ENCODE peak calls at places on chromosome 6, in nine cellular contexts. V is psoas muscle, Y is breast epithelium, S is adrenal gland, I is SJSA1, E is fibroblast of lung, H is spleen, W is A549, O is stomach. P is an unnamed sample.
A peak's percentile ranks its signal among the peaks of the same experiment; 100 is the strongest.

GRCh38 chr6:160891690-160892089 is 99.9 kb upstream of the MAP3K4 start:
- DNase-seq in V (no peak), Y (no peak), S (no peak), I (no peak), E (no peak), H (no peak), W (no peak), O (no peak), P (no peak)

GRCh38 chr6:17871836-17872235 is 115.6 kb downstream of the KIF13A start:
- DNase-seq in V (no peak), Y (no peak), S (no peak), I (no peak), E (no peak), H (no peak), W (no peak), O (no peak), P (no peak)

GRCh38 chr6:109491207-109491938 is 8.4 kb upstream of the ZBTB24 start:
- DNase-seq in V (no peak), Y (no peak), S (no peak), I (no peak), E (peak; percentile 19), H (no peak), W (no peak), O (no peak), P (no peak)

GRCh38 chr6:89368107-89368506 is 15.6 kb upstream of the UBE2J1 start:
- DNase-seq in V (peak; percentile 68), Y (no peak), S (peak; percentile 80), I (peak; percentile 27), E (peak; percentile 30), H (no peak), W (peak; percentile 54), O (peak; percentile 63), P (peak; percentile 68)

GRCh38 chr6:90078513-90079289 is 184.4 kb downstream of the GJA10 start:
- DNase-seq in V (no peak), Y (no peak), S (no peak), I (peak; percentile 80), E (peak; percentile 83), H (no peak), W (no peak), O (no peak), P (no peak)

GRCh38 chr6:35514587-35514986 is 1.9 kb upstream of the TULP1 start:
- DNase-seq in V (no peak), Y (no peak), S (no peak), I (no peak), E (no peak), H (no peak), W (no peak), O (no peak), P (no peak)

GRCh38 chr6:7229376-7230326 is 83.3 kb downstream of the SSR1 start:
- DNase-seq in V (no peak), Y (no peak), S (no peak), I (no peak), E (no peak), H (no peak), W (no peak), O (no peak), P (no peak)

GRCh38 chr6:85449818-85450577 is at the start of gene NT5E:
- DNase-seq in V (peak; percentile 87), Y (no peak), S (peak; percentile 61), I (peak; percentile 83), E (peak; percentile 75), H (peak; percentile 91), W (peak; percentile 77), O (peak; percentile 79), P (peak; percentile 19)

GRCh38 chr6:56407883-56408282 is 160.5 kb upstream of the COL21A1 start:
- DNase-seq in V (no peak), Y (no peak), S (no peak), I (no peak), E (no peak), H (no peak), W (no peak), O (no peak), P (no peak)

GRCh38 chr6:162229093-162229492 is 498.5 kb downstream of the PRKN start:
- DNase-seq in V (no peak), Y (no peak), S (no peak), I (no peak), E (no peak), H (no peak), W (no peak), O (no peak), P (no peak)

GRCh38 chr6:107532707-107533106 is 42.8 kb downstream of the SOBP start:
- DNase-seq in V (peak; percentile 64), Y (no peak), S (no peak), I (no peak), E (no peak), H (no peak), W (no peak), O (no peak), P (no peak)

GRCh38 chr6:71733970-71734899 is 152.1 kb upstream of the RIMS1 start:
- DNase-seq in V (no peak), Y (no peak), S (no peak), I (no peak), E (peak; percentile 42), H (no peak), W (no peak), O (no peak), P (no peak)

GRCh38 chr6:51951924-51952323 is 135.5 kb downstream of the PKHD1 start:
- DNase-seq in V (no peak), Y (no peak), S (no peak), I (no peak), E (no peak), H (no peak), W (no peak), O (no peak), P (no peak)

GRCh38 chr6:14022673-14023072 is 94.9 kb upstream of the CD83 start:
- DNase-seq in V (no peak), Y (no peak), S (no peak), I (no peak), E (no peak), H (no peak), W (no peak), O (no peak), P (no peak)

GRCh38 chr6:43970913-43971775 is 156.1 kb downstream of the MRPL14 start:
- DNase-seq in V (peak; percentile 73), Y (peak; percentile 87), S (no peak), I (no peak), E (peak; percentile 23), H (no peak), W (no peak), O (peak; percentile 91), P (no peak)

GRCh38 chr6:135258970-135259369 is 77.9 kb downstream of the MYB start:
- DNase-seq in V (no peak), Y (no peak), S (no peak), I (no peak), E (no peak), H (no peak), W (no peak), O (no peak), P (no peak)

DNA sequence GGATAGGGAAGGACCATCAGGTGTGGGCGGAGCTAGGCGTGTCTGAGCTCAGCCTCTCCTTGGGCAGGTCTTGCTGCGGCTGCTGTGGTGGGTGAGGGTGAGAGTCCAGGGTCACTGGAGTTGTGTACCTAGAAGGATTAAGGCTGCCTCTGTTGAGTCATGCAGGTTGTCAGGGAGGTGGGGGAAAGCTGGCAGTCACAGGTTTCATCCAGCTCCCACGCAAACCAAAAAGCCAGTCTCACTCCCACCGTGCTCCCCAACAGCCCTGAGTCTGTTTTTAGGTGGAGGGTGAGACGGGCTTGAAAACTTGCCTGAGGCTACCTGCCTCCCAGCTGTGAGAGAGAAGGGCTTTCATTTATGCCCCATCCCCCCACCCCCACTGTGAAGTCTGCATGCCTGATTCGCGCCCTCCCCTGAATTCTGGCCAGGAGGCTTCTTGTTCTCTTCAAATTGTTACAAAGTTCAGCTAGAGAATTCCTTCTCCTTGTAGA is 161.5 kb downstream of the MYLK4 start:
- DNase-seq in V (no peak), Y (no peak), S (no peak), I (no peak), E (no peak), H (no peak), W (no peak), O (no peak), P (no peak)
- H3K27ac ChIP-seq in V (no peak overlapping the region), Y (no peak overlapping the region), S (no peak overlapping the region), I (no peak overlapping the region), E (no peak overlapping the region), H (no peak overlapping the region), W (no peak overlapping the region), O (no peak overlapping the region), P (no peak overlapping the region)

GRCh38 chr6:132131351-132131750 is 180.2 kb upstream of the CCN2 start:
- DNase-seq in V (no peak), Y (no peak), S (no peak), I (no peak), E (no peak), H (no peak), W (no peak), O (no peak), P (no peak)

GRCh38 chr6:132132911-132133639 is 181.9 kb upstream of the CCN2 start:
- DNase-seq in V (no peak), Y (no peak), S (no peak), I (peak; percentile 42), E (peak; percentile 76), H (no peak), W (no peak), O (no peak), P (no peak)

GRCh38 chr6:132132420-132132819 is 181.2 kb upstream of the CCN2 start:
- DNase-seq in V (no peak), Y (no peak), S (no peak), I (no peak), E (peak; percentile 84), H (no peak), W (no peak), O (no peak), P (no peak)

GRCh38 chr6:132130530-132131298 is 179.5 kb upstream of the CCN2 start:
- DNase-seq in V (peak; percentile 63), Y (no peak), S (peak; percentile 16), I (peak; percentile 31), E (peak; percentile 82), H (peak; percentile 69), W (no peak), O (no peak), P (no peak)

GRCh38 chr6:132131777-132132176 is 180.6 kb upstream of the CCN2 start:
- DNase-seq in V (peak; percentile 32), Y (no peak), S (no peak), I (peak; percentile 93), E (peak; percentile 99), H (no peak), W (peak; percentile 83), O (no peak), P (no peak)
- H3K4me3 ChIP-seq in V (no peak overlapping the region), Y (no peak overlapping the region), S (no peak overlapping the region), I (no peak overlapping the region), E (no peak overlapping the region), H (no peak overlapping the region), W (no peak overlapping the region), O (no peak overlapping the region), P (no peak overlapping the region)

GRCh38 chr6:10429638-10430427 is 15.0 kb upstream of the TFAP2A start:
- DNase-seq in V (no peak), Y (peak; percentile 42), S (no peak), I (peak; percentile 70), E (peak; percentile 42), H (no peak), W (peak; percentile 64), O (no peak), P (no peak)
- H3K27ac ChIP-seq in V (no peak overlapping the region), Y (peak overlapping the region; percentile 85), S (no peak overlapping the region), I (peak overlapping the region; percentile 51), E (no peak overlapping the region), H (no peak overlapping the region), W (peak overlapping the region; percentile 38), O (no peak overlapping the region), P (no peak overlapping the region)

DNA sequence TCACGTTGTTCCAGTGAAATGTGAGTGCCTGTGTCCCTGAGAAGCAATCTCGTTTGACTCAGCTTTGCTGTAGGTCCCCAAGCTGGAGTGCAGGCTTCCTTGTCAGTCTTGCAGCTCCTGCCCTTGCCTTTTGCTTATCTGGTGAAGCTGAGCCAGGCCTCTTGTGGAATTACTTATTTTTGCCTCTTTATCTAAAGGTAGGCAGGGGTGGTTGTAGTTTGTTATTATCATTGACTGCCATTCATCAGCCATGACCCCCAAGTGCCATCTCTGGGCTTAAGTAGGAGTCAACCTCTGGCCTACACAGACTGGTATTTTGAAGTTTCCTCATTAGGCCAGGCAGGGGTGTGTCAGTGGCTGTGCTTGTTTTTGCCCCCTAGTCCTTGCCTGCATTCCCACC is 2.1 kb downstream of the TMEM14B start:
- DNase-seq in V (no peak), Y (no peak), S (peak; percentile 29), I (no peak), E (no peak), H (no peak), W (no peak), O (no peak), P (no peak)
- H3K4me3 ChIP-seq in V (no peak overlapping the region), Y (no peak overlapping the region), S (no peak overlapping the region), I (no peak overlapping the region), E (no peak overlapping the region), H (no peak overlapping the region), W (no peak overlapping the region), O (no peak overlapping the region), P (no peak overlapping the region)

P was measured in CD8-positive, alpha-beta T cell.